ENCODE peak calls at places on chromosomes 2 and 18, in five cellular contexts. E, I, M, C and K are unnamed samples.
A peak's percentile ranks its signal among the peaks of the same experiment; 100 is the strongest.

GRCh38 chr18:59877366-59877765 is 22.4 kb upstream of the PMAIP1 start:
- DNase-seq in E (no peak), I (no peak), M (no peak), C (no peak), K (no peak)

GRCh38 chr2:200784215-200784614 is 27.5 kb upstream of the BZW1 start:
- DNase-seq in E (no peak), I (no peak), M (no peak), C (no peak), K (no peak)

GRCh38 chr2:241417626-241418025 is 61.5 kb downstream of the FARP2 start:
- DNase-seq in E (no peak), I (no peak), M (no peak), C (peak; percentile 26), K (no peak)

GRCh38 chr2:175063741-175064140 is 58.6 kb upstream of the CHN1 start:
- DNase-seq in E (no peak), I (no peak), M (no peak), C (no peak), K (no peak)

GRCh38 chr2:209431701-209432100 is 7.9 kb downstream of the MAP2 start:
- DNase-seq in E (no peak), I (peak; percentile 44), M (no peak), C (no peak), K (no peak)

GRCh38 chr2:86170449-86170848 is 24.8 kb downstream of the IMMT start:
- DNase-seq in E (no peak), I (no peak), M (no peak), C (no peak), K (no peak)

GRCh38 chr18:59916746-59917145 is 16.9 kb downstream of the PMAIP1 start:
- DNase-seq in E (no peak), I (no peak), M (no peak), C (no peak), K (no peak)

GRCh38 chr2:222448806-222449205 is 24.5 kb downstream of the SGPP2 start:
- DNase-seq in E (no peak), I (no peak), M (no peak), C (no peak), K (no peak)

GRCh38 chr2:95032341-95032740 is 6.8 kb downstream of the MAL start:
- DNase-seq in E (no peak), I (no peak), M (no peak), C (no peak), K (no peak)
- H3K27ac ChIP-seq in E (no peak overlapping the region), I (no peak overlapping the region), M (no peak overlapping the region), C (no peak overlapping the region), K (no peak overlapping the region)

DNA sequence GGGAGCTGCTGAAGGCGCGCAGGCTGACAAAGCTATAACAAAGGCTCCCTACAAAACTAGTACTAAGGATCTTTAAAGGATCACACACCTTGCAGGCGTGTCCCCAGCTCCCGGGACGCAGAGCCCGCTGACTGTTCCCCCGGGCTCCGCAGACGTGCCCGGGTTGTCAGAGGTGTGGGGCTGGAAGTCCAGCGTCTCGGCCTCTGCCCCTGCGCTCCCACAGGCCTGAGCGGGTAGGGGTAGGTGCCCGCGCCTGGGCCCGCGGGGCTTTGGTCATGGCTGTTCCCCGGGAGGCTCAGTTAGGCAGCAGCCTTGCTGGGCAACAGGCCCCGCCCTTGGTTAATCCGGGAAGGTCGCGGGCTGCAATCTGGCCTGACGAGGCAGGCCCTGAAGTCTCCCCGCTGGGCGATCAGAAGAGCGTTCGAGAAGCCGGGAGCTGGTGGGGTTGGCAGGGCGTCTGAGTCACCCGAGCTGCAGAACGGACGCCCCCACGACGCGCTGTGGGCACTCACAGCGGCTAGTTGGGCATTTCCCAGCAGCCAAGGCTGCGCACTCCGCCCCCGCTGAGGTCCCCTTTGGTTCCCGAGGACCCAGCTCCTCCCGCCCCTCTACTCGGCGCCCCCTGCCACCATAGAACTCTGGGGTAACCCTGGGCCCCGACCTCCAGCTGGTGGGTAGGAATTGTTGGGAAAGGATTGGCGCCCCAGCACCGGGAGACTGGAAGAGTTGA is 13.6 kb downstream of the POU3F3 start:
- DNase-seq in E (no peak), I (peak; percentile 43), M (no peak), C (no peak), K (no peak)
- H3K4me3 ChIP-seq in E (no peak overlapping the region), I (no peak overlapping the region), M (no peak overlapping the region), C (no peak overlapping the region), K (no peak overlapping the region)

GRCh38 chr2:119836455-119837142 is 76.9 kb downstream of the PTPN4 start:
- DNase-seq in E (no peak), I (no peak), M (no peak), C (no peak), K (no peak)
- H3K27ac ChIP-seq in E (no peak overlapping the region), I (no peak overlapping the region), M (no peak overlapping the region), C (no peak overlapping the region), K (no peak overlapping the region)

GRCh38 chr2:144511945-144512344 is 8.0 kb downstream of the ZEB2 start:
- DNase-seq in E (no peak), I (no peak), M (no peak), C (no peak), K (no peak)

GRCh38 chr2:144513388-144514100 is 6.4 kb downstream of the ZEB2 start:
- DNase-seq in E (peak; percentile 90), I (peak; percentile 65), M (peak; percentile 78), C (no peak), K (no peak)

GRCh38 chr2:144511222-144511855 is 8.6 kb downstream of the ZEB2 start:
- DNase-seq in E (no peak), I (no peak), M (no peak), C (no peak), K (no peak)

GRCh38 chr2:144514731-144515424 is 5.0 kb downstream of the ZEB2 start:
- DNase-seq in E (no peak), I (no peak), M (peak; percentile 66), C (no peak), K (no peak)

DNA sequence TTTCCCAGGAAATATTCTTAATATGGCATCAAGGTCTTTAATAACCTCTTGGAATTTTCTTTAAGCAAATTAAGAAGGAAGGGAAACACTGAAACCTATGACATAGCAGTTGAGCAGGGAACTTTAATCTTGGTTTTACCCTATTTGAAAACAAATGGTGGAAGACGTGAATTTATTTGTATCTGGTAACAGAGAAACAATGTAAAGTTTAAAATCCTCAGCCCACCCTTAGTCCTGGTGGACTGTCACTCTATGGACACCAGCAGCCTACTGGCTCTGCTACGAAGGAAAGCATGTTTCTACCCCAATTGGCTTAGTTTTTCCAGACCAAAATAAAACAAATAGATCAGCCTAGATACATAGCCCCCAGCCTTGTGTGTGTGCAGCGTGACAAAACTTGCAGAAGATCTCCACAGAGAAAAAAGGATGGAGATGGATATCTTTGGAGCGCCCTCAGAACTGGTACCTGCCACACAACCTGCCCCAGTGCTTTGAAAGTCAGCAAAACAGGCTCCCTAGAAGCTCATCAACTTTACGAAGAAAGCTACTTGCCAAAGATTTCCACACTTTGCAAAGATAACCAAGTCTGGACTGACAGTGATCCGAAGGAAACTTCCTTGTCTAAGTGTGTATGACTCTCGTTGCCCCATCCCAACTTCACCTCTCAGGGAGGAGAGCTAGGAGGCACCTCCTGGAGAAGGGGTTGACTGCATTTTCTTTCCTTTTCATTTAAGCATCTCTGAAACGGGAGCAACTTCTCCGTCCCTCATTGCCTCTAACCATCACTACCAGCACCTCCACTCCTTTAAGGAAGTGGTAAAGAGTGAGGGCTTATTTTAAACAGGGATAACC is 7.3 kb downstream of the ZEB2 start:
- DNase-seq in E (no peak), I (no peak), M (peak; percentile 67), C (no peak), K (no peak)
- H3K4me3 ChIP-seq in E (no peak overlapping the region), I (no peak overlapping the region), M (peak overlapping the region; percentile 73), C (no peak overlapping the region), K (peak overlapping the region; percentile 78)

DNA sequence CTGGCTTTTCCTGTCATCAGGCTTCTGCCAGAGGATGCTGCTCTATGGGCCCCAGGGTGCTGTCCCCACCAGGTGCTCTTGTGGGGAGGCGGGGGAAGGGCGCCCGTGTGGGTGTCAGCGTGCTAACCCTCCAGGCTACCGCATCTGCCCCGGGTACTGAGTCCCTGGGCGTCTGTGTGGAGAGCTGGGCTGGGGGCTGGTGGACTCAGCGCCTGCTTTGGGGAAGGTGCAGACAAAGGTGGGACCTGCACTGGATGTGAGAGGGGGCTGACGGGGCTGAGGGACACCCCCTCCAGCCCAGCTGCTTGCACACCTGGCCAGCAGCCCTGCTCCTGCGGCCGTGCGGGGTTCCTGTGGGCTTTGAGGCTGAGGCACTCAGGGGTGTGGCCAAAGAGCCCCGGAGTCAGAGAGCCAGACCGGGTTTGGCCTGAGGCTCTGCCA is 120.7 kb upstream of the PXDN start:
- DNase-seq in E (no peak), I (no peak), M (no peak), C (no peak), K (peak; percentile 46)
- H3K27ac ChIP-seq in E (no peak overlapping the region), I (no peak overlapping the region), M (no peak overlapping the region), C (no peak overlapping the region), K (no peak overlapping the region)

DNA sequence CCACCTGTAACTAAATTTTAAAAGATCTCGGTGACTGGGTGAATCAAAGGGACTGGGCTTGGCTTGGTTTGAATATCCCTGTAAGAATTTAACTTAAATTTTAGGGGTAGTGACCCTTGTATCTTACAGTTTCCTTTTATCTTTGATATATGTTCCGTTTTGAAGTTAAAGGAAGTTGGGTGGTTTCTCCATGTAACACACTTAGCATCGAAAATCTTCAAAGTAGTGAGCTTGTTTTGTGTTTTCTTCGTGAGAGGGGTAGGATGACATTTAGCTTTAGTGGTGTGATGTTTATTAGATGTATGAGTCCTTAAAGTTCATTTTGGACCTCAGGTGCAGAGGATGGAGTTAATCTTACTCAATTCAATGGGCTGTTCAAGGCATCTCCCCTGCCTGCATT is 1.6 kb downstream of the WDR7 start:
- DNase-seq in E (no peak), I (no peak), M (no peak), C (no peak), K (no peak)
- H3K4me3 ChIP-seq in E (no peak overlapping the region), I (no peak overlapping the region), M (no peak overlapping the region), C (no peak overlapping the region), K (no peak overlapping the region)